ENCODE peak calls at places on chromosomes 6 and 20, in six cellular contexts. D, C, T, U, N and V are unnamed samples.

GRCh38 chr6:141824258-141824795 is 308.4 kb upstream of the GJE1 start:
- DNase-seq in D (no peak), C (no peak), T (no peak), U (no peak), N (no peak), V (no peak)

GRCh38 chr20:10654630-10655029 is 19.2 kb downstream of the JAG1 start:
- DNase-seq in D (no peak), C (no peak), T (no peak), U (peak), N (no peak), V (no peak)

GRCh38 chr6:45118684-45119230 is 209.4 kb upstream of the RUNX2 start:
- DNase-seq in D (no peak), C (no peak), T (no peak), U (no peak), N (no peak), V (no peak)

GRCh38 chr6:147201885-147202515 is 2.2 kb upstream of the STXBP5 start:
- DNase-seq in D (peak), C (peak), T (peak), U (peak), N (no peak), V (no peak)

GRCh38 chr6:44441091-44441855 is 53.8 kb downstream of the CDC5L start:
- DNase-seq in D (no peak), C (no peak), T (no peak), U (no peak), N (no peak), V (no peak)

GRCh38 chr6:170091000-170091638 is 199.8 kb downstream of the DLL1 start:
- DNase-seq in D (no peak), C (peak), T (no peak), U (no peak), N (no peak), V (peak)

GRCh38 chr6:55694148-55694547 is 115.2 kb upstream of the HMGCLL1 start:
- DNase-seq in D (peak), C (no peak), T (no peak), U (no peak), N (no peak), V (no peak)

GRCh38 chr6:73043446-73043845 is 181.8 kb downstream of the KHDC1L start:
- DNase-seq in D (no peak), C (no peak), T (no peak), U (no peak), N (no peak), V (no peak)

GRCh38 chr6:166168616-166169548 is 1.2 kb upstream of the TBXT start:
- DNase-seq in D (no peak), C (no peak), T (no peak), U (no peak), N (no peak), V (no peak)

GRCh38 chr6:119241124-119241491 is 108.5 kb downstream of the MAN1A1 start:
- DNase-seq in D (peak), C (peak), T (no peak), U (no peak), N (no peak), V (no peak)

GRCh38 chr6:106244931-106245330 is 80.6 kb downstream of the ATG5 start:
- DNase-seq in D (no peak), C (no peak), T (no peak), U (no peak), N (no peak), V (no peak)

GRCh38 chr6:82989891-82990290 is 75.8 kb downstream of the UBE3D start:
- DNase-seq in D (no peak), C (no peak), T (no peak), U (no peak), N (no peak), V (no peak)

GRCh38 chr6:132530293-132530974 is 7.6 kb upstream of the TAAR9 start:
- DNase-seq in D (peak), C (peak), T (peak), U (peak), N (peak), V (no peak)

GRCh38 chr6:169217972-169218371 is 35.7 kb downstream of the THBS2 start:
- DNase-seq in D (no peak), C (no peak), T (no peak), U (no peak), N (no peak), V (no peak)

DNA sequence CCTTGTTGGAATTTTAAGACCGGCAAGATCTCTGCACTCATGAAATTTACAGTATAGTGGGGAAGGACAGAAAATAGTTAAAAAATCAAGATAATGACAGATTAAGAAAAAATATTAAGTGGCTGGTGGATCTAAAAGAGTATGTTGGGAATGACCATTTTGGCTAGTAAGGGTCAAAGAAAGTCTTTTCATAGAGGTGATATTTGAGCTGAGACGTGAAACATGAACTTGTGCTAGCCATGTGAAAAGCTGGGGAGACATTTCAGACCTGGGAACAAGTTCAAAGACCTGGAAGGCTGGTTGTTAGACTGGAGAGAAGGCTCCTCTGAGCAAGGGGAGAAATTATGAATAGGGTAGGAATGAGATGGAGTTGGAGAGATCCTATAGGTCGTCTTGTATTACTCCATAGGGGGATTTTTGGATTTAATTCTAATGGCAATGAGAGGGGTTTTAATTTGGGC is 4.7 kb downstream of the BICRAL start:
- DNase-seq in D (no peak), C (no peak), T (no peak), U (no peak), N (no peak), V (no peak)
- H3K4me3 ChIP-seq in D (no peak), C (peak), T (no peak), U (no peak), N (no peak), V (no peak)

DNA sequence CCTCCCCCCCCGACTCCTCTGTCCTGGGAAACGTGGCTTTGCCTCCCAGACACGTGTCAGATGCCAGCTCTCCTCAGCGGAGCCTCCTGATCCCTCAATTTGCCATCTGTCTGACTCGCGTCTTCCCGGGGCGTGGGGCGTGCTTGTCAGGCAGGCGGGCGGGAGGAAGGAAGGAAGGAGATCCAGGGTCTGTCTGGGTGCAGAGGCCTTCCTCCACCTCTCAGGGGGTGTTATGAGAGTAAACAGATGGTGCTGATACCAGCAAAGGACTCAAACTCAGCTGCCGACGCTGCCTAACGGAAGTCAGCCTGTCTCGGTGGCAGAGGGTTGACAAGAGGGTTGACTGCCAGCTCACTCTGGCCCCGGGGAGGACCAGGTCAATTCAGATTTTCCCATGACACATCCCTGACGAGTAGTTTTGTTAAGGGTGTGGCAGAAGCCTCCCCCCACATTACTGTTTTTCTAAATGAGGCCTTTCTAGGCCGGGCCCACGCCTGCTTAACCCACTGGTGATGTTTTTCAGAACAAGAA is 17.0 kb downstream of the UQCC2 start:
- DNase-seq in D (peak), C (peak), T (no peak), U (no peak), N (no peak), V (no peak)
- TF ChIP-seq POLR2A in D (no peak), C (no peak), T (no peak), U (no peak), N (no peak), V (no peak)

GRCh38 chr6:3743541-3743940 is 8.0 kb downstream of the PXDC1 start:
- DNase-seq in D (no peak), C (peak), T (no peak), U (no peak), N (no peak), V (peak)

GRCh38 chr6:3742426-3743344 is 8.8 kb downstream of the PXDC1 start:
- DNase-seq in D (peak), C (peak), T (peak), U (peak), N (peak), V (peak)

GRCh38 chr6:3742076-3742425 is 9.5 kb downstream of the PXDC1 start:
- DNase-seq in D (no peak), C (no peak), T (no peak), U (no peak), N (no peak), V (peak)

GRCh38 chr6:3740551-3741476 is 10.7 kb downstream of the PXDC1 start:
- DNase-seq in D (no peak), C (peak), T (no peak), U (no peak), N (no peak), V (peak)

DNA sequence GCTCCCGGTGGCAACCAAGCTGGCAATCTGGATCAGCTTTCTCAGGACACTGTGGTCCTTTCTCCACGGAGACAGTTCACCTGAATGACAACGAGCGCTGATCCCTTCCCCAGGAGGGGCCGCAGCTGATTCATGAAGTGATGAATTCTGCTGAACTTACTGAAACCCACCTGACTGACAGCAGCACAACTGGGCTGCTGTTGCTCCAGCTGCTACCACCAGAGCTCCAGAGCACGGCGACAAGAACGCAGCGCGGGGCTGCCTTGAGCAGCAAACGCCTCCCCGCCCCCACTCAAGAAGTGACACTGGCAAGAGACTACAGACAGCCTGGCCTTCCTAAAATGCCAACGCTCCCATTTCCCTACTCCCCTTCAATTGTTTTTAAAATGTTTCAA is 10.0 kb downstream of the PXDC1 start:
- DNase-seq in D (no peak), C (peak), T (no peak), U (no peak), N (no peak), V (no peak)
- H3K4me3 ChIP-seq in D (no peak), C (no peak), T (no peak), U (no peak), N (no peak), V (no peak)

GRCh38 chr20:6485376-6485775 is 282.1 kb upstream of the BMP2 start:
- DNase-seq in D (no peak), C (no peak), T (no peak), U (no peak), N (no peak), V (no peak)
- TF ChIP-seq POLR2A in D (no peak), C (no peak), T (no peak), U (no peak), N (no peak), V (no peak)

GRCh38 chr20:62855120-62855519 is 6.5 kb downstream of the TCFL5 start:
- DNase-seq in D (no peak), C (no peak), T (no peak), U (no peak), N (no peak), V (no peak)

GRCh38 chr20:62858059-62858458 is 3.6 kb downstream of the TCFL5 start:
- DNase-seq in D (no peak), C (no peak), T (no peak), U (no peak), N (no peak), V (no peak)

GRCh38 chr20:62859721-62860120 is 1.9 kb downstream of the TCFL5 start:
- DNase-seq in D (no peak), C (no peak), T (no peak), U (no peak), N (no peak), V (no peak)

GRCh38 chr20:62854121-62854520 is 7.5 kb downstream of the TCFL5 start:
- DNase-seq in D (no peak), C (no peak), T (no peak), U (no peak), N (no peak), V (no peak)

GRCh38 chr20:62856931-62857619 is 4.5 kb downstream of the TCFL5 start:
- DNase-seq in D (no peak), C (no peak), T (no peak), U (no peak), N (no peak), V (no peak)
- H3K4me3 ChIP-seq in D (no peak), C (no peak), T (no peak), U (no peak), N (no peak), V (no peak)

DNA sequence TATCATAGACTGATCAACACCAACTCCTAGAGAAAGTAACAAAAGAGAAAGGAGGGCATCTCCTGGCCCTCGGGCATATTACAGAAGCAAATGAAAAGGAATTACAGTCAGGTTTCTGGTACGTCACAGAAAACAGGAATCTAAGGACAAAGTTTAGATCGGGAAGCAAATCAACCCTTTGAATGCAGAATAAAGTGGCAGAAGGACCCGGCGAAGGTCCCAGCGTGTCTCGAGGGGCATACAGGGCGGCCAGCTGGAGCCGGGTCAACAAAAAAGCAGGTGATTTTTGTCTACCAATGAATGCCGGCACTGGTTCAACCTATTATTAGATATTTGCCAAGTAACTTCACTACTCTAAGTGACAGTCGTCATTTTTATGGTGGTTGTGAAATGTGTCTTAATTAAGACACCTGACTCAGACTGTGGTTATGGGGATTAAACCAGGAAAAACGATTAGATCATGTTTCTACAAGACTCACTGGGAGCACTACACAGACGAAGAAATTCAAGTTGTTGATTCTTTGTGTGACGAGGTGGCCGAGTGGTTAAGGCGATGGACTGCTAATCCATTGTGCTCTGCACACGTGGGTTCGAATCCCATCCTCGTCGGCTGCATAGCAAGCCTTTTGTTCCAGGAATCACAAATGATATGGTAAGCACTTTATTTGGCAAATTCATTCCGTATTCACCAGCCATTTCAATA is 12.4 kb upstream of the ZSCAN9 start:
- DNase-seq in D (peak), C (no peak), T (no peak), U (no peak), N (peak), V (no peak)
- TF ChIP-seq POLR2A in D (no peak), C (no peak), T (no peak), U (no peak), N (no peak), V (no peak)

GRCh38 chr20:43438578-43439316 is 18.9 kb upstream of the SRSF6 start:
- DNase-seq in D (no peak), C (no peak), T (no peak), U (no peak), N (no peak), V (no peak)
- H3K4me3 ChIP-seq in D (no peak), C (no peak), T (no peak), U (no peak), N (no peak), V (no peak)

GRCh38 chr6:32669240-32669639 is 2.8 kb upstream of the HLA-DQB1 start:
- DNase-seq in D (no peak), C (no peak), T (no peak), U (no peak), N (no peak), V (no peak)
- TF ChIP-seq POLR2A in D (no peak), C (no peak), T (no peak), U (no peak), N (no peak), V (no peak)

GRCh38 chr20:64053841-64054661 is 4.6 kb upstream of the SOX18 start:
- DNase-seq in D (no peak), C (peak), T (no peak), U (no peak), N (peak), V (no peak)
- H3K4me3 ChIP-seq in D (no peak), C (no peak), T (no peak), U (no peak), N (no peak), V (no peak)